ENCODE peak calls at places on chromosome 17, in six cellular contexts. One of them, this sample, is unnamed.

GRCh38 chr17:18933102-18934058 is 18.6 kb upstream of the SLC5A10 start:
- DNase-seq in neuronal stem cell: no peak
- DNase-seq in H9: no peak
- DNase-seq in H1: no peak
- DNase-seq in IMR-90: no peak
- DNase-seq in mesenchymal stem cell: no peak
- DNase-seq in this sample: no peak

GRCh38 chr17:79070266-79070880 is 4.3 kb upstream of the ENGASE start:
- DNase-seq in IMR-90: no peak
- DNase-seq in H9: no peak
- DNase-seq in neuronal stem cell: no peak
- DNase-seq in mesenchymal stem cell: no peak
- DNase-seq in H1: no peak
- DNase-seq in this sample: no peak

GRCh38 chr17:74098378-74099024 is 105.0 kb upstream of the RPL38 start:
- DNase-seq in H1: no peak
- DNase-seq in IMR-90: no peak
- DNase-seq in mesenchymal stem cell: no peak
- DNase-seq in neuronal stem cell: no peak
- DNase-seq in H9: no peak
- DNase-seq in this sample: no peak

GRCh38 chr17:60107526-60108257 is 29.0 kb upstream of the HEATR6 start:
- DNase-seq in H1: no peak
- DNase-seq in neuronal stem cell: no peak
- DNase-seq in mesenchymal stem cell: no peak
- DNase-seq in H9: no peak
- DNase-seq in IMR-90: no peak
- DNase-seq in this sample: no peak

GRCh38 chr17:13256545-13256944 is 238.7 kb upstream of the ELAC2 start:
- DNase-seq in neuronal stem cell: no peak
- DNase-seq in mesenchymal stem cell: no peak
- DNase-seq in H9: no peak
- DNase-seq in H1: no peak
- DNase-seq in IMR-90: no peak
- DNase-seq in this sample: peak

GRCh38 chr17:73591278-73592078 is 52.8 kb downstream of the SDK2 start:
- DNase-seq in mesenchymal stem cell: no peak
- DNase-seq in H1: no peak
- DNase-seq in IMR-90: no peak
- DNase-seq in H9: no peak
- DNase-seq in neuronal stem cell: no peak
- DNase-seq in this sample: peak

GRCh38 chr17:71460943-71461342 is 659.9 kb upstream of the SOX9 start:
- DNase-seq in H9: no peak
- DNase-seq in neuronal stem cell: no peak
- DNase-seq in IMR-90: peak
- DNase-seq in mesenchymal stem cell: peak
- DNase-seq in H1: peak
- DNase-seq in this sample: no peak

GRCh38 chr17:32142857-32143524 is 689 bp downstream of the RHOT1 start:
- DNase-seq in IMR-90: peak
- DNase-seq in H9: peak
- DNase-seq in neuronal stem cell: peak
- DNase-seq in H1: peak
- DNase-seq in mesenchymal stem cell: peak
- DNase-seq in this sample: peak

GRCh38 chr17:81713556-81714411 is 1.7 kb downstream of the SLC25A10 start:
- DNase-seq in H1: no peak
- DNase-seq in H9: no peak
- DNase-seq in mesenchymal stem cell: no peak
- DNase-seq in neuronal stem cell: no peak
- DNase-seq in IMR-90: no peak
- DNase-seq in this sample: peak

GRCh38 chr17:82187500-82187899 is 25.1 kb downstream of the CCDC57 start:
- DNase-seq in mesenchymal stem cell: no peak
- DNase-seq in neuronal stem cell: no peak
- DNase-seq in IMR-90: no peak
- DNase-seq in H1: no peak
- DNase-seq in H9: no peak
- DNase-seq in this sample: no peak

GRCh38 chr17:38729886-38730525 is at the start of gene CISD3:
- DNase-seq in IMR-90: peak
- DNase-seq in neuronal stem cell: peak
- DNase-seq in H1: peak
- DNase-seq in mesenchymal stem cell: peak
- DNase-seq in H9: peak
- DNase-seq in this sample: peak

GRCh38 chr17:30913955-30914354 is 7.8 kb upstream of the ADAP2 start:
- DNase-seq in H1: no peak
- DNase-seq in H9: no peak
- DNase-seq in IMR-90: no peak
- DNase-seq in neuronal stem cell: no peak
- DNase-seq in mesenchymal stem cell: no peak
- DNase-seq in this sample: no peak

GRCh38 chr17:35432176-35433074 is at the start of gene SLFN12:
- DNase-seq in neuronal stem cell: peak
- DNase-seq in mesenchymal stem cell: peak
- DNase-seq in IMR-90: peak
- DNase-seq in H1: peak
- DNase-seq in H9: peak
- DNase-seq in this sample: peak

GRCh38 chr17:39271546-39271945 is 45.8 kb upstream of the STAC2 start:
- DNase-seq in H9: no peak
- DNase-seq in H1: no peak
- DNase-seq in neuronal stem cell: no peak
- DNase-seq in mesenchymal stem cell: no peak
- DNase-seq in IMR-90: peak
- DNase-seq in this sample: no peak

GRCh38 chr17:9021985-9022552 is 759 bp downstream of the NTN1 start:
- DNase-seq in mesenchymal stem cell: peak
- DNase-seq in H1: peak
- DNase-seq in H9: peak
- DNase-seq in neuronal stem cell: peak
- DNase-seq in IMR-90: peak
- DNase-seq in this sample: no peak

GRCh38 chr17:45895969-45896793 is 1.8 kb downstream of the MAPT start:
- DNase-seq in mesenchymal stem cell: no peak
- DNase-seq in H1: peak
- DNase-seq in H9: no peak
- DNase-seq in IMR-90: no peak
- DNase-seq in neuronal stem cell: peak
- DNase-seq in this sample: no peak

DNA sequence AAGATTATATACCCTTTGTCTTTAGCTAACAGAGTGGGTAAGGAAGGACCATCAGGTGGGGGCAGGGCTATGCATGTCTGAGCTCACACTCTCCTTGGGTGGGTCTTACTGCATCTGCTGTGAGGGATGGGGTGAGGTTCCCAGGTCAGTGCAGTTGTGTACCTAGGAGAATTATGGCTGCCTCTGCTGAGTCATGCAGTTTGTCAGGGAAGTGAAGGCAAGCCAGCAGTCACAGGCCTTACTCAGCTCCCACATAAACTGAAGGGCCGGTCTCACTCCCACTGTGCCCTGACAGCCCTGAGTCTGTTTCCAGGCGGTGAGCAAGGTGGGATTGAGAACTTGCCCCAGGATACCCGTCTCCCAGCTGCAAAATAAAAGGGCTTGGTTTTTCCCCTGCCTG is 328.6 kb downstream of the MAP2K6 start:
- DNase-seq in mesenchymal stem cell: peak
- DNase-seq in IMR-90: peak
- DNase-seq in H1: no peak
- DNase-seq in neuronal stem cell: no peak
- DNase-seq in H9: no peak
- DNase-seq in this sample: no peak
- H2AFZ ChIP-seq in mesenchymal stem cell: no peak
- H2AFZ ChIP-seq in IMR-90: peak
- H2AFZ ChIP-seq in H1: no peak
- H2AFZ ChIP-seq in neuronal stem cell: peak
- H2AFZ ChIP-seq in H9: no peak
- H2AFZ ChIP-seq in this sample: no peak

GRCh38 chr17:5560361-5560988 is 23.8 kb downstream of the NLRP1 start:
- DNase-seq in mesenchymal stem cell: no peak
- DNase-seq in IMR-90: no peak
- DNase-seq in H9: no peak
- DNase-seq in H1: no peak
- DNase-seq in neuronal stem cell: no peak
- DNase-seq in this sample: no peak
- H2AK5ac ChIP-seq in mesenchymal stem cell: no peak
- H2AK5ac ChIP-seq in IMR-90: no peak
- H2AK5ac ChIP-seq in H9: no peak
- H2AK5ac ChIP-seq in H1: no peak
- H2AK5ac ChIP-seq in neuronal stem cell: no peak
- H2AK5ac ChIP-seq in this sample: no peak

GRCh38 chr17:6556121-6557039 is at the start of gene PITPNM3:
- DNase-seq in neuronal stem cell: no peak
- DNase-seq in IMR-90: no peak
- DNase-seq in mesenchymal stem cell: peak
- DNase-seq in H9: no peak
- DNase-seq in H1: peak
- DNase-seq in this sample: peak

GRCh38 chr17:6554336-6554735 is 2.0 kb downstream of the PITPNM3 start:
- DNase-seq in H9: no peak
- DNase-seq in neuronal stem cell: no peak
- DNase-seq in H1: no peak
- DNase-seq in IMR-90: no peak
- DNase-seq in mesenchymal stem cell: no peak
- DNase-seq in this sample: no peak

GRCh38 chr17:6554871-6555330 is 1.5 kb downstream of the PITPNM3 start:
- DNase-seq in H1: no peak
- DNase-seq in IMR-90: no peak
- DNase-seq in neuronal stem cell: no peak
- DNase-seq in H9: peak
- DNase-seq in mesenchymal stem cell: no peak
- DNase-seq in this sample: no peak

GRCh38 chr17:6557040-6557438 is 684 bp upstream of the PITPNM3 start:
- DNase-seq in H1: no peak
- DNase-seq in mesenchymal stem cell: no peak
- DNase-seq in H9: no peak
- DNase-seq in IMR-90: no peak
- DNase-seq in neuronal stem cell: no peak
- DNase-seq in this sample: no peak

DNA sequence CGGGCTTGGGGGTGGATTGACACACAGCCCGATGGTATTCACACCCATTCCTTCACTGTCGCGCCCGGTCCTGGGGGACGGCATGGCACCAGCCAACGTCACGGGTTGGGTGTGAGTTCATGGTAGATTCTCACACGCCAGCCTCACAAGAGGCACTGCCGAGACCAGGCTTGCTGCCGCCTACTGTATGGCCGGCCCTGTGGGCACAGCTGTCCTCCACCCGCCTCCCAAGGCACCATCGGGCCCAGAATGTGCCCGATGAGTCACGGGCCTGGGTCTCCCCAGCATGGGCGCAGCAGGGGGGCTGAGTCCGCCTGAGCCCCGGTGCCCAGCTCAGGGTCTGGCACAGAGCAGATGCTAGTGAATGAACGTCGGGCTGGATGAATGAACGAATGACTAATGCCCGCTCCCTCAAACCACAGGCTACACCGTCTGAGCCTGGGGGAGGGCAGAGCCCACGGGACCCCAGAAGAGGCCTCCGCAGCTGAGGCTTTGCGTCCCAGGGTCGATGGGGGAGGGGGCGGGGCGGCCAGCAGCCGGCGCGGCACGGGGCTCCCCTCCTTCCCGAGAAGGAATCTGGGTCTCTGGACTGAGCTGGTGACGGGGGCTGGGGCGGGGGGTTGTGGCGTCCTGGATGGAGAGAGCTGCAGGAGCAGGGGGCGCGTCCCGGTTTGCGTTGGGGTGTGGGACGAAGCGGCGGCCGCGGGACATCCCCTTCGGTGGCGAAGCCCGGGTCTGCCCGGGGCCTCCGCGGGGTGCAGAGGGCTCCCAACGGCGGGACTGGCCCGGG is 829 bp downstream of the PITPNM3 start:
- DNase-seq in IMR-90: peak
- DNase-seq in H9: peak
- DNase-seq in mesenchymal stem cell: peak
- DNase-seq in H1: peak
- DNase-seq in neuronal stem cell: peak
- DNase-seq in this sample: no peak
- H2AFZ ChIP-seq in IMR-90: peak
- H2AFZ ChIP-seq in H9: no peak
- H2AFZ ChIP-seq in mesenchymal stem cell: no peak
- H2AFZ ChIP-seq in H1: peak
- H2AFZ ChIP-seq in neuronal stem cell: peak
- H2AFZ ChIP-seq in this sample: peak

GRCh38 chr17:75152523-75152922 is 1.8 kb downstream of the JPT1 start:
- DNase-seq in IMR-90: peak
- DNase-seq in H9: no peak
- DNase-seq in neuronal stem cell: no peak
- DNase-seq in H1: no peak
- DNase-seq in mesenchymal stem cell: no peak
- DNase-seq in this sample: no peak

GRCh38 chr17:75153854-75154194 is 488 bp downstream of the JPT1 start:
- DNase-seq in neuronal stem cell: no peak
- DNase-seq in H1: no peak
- DNase-seq in mesenchymal stem cell: peak
- DNase-seq in IMR-90: no peak
- DNase-seq in H9: no peak
- DNase-seq in this sample: no peak

GRCh38 chr17:75154195-75155106 is at the start of gene JPT1:
- DNase-seq in IMR-90: peak
- DNase-seq in H9: peak
- DNase-seq in H1: peak
- DNase-seq in mesenchymal stem cell: peak
- DNase-seq in neuronal stem cell: peak
- DNase-seq in this sample: peak

GRCh38 chr17:75151893-75152292 is 2.4 kb downstream of the JPT1 start:
- DNase-seq in neuronal stem cell: no peak
- DNase-seq in H1: no peak
- DNase-seq in mesenchymal stem cell: peak
- DNase-seq in H9: no peak
- DNase-seq in IMR-90: peak
- DNase-seq in this sample: peak

DNA sequence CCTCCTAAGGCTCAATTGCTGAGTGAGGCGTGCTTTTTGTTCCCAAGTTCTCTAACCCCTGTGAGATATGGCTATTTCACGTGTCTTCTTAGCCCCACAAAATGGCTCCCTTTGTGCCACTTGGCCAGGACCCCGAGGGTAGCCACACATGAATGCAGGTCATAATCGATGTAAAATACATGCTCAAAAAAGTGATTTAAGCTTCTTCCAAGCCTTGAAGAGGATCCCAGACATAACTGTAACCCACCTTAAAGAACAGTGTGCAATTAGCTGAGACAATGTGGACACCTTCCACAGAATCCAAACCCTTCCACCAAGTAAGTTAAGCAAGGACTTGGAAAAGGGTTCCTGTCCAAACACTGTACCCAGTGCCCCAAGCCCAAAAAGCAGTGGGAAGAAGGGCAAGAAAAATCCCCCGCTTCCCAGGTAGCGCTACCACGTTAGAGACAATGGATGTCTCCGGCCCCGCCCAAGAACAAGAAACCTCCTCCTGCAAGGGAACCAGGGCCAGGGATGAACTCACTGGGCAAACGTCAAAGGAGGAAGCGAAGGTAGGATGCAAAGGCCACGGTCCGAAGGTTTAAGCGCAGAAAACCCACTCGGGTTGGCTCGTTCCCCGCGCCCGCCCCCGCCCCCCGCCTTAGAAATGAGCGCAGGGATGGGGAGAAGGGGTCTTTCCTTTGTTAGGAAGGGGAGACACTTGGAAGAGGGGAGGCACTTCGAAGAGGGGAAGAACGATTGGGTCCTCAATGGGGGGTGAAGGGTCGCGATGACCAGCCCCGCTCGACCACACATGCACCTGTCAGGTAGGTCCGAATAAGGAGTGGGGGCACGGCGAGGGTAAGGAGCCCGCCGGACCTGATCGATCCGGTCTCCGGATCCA is 1.1 kb downstream of the JPT1 start:
- DNase-seq in neuronal stem cell: no peak
- DNase-seq in H9: peak
- DNase-seq in IMR-90: peak
- DNase-seq in H1: no peak
- DNase-seq in mesenchymal stem cell: peak
- DNase-seq in this sample: no peak
- H2AK5ac ChIP-seq in neuronal stem cell: peak
- H2AK5ac ChIP-seq in H9: no peak
- H2AK5ac ChIP-seq in IMR-90: peak
- H2AK5ac ChIP-seq in H1: peak
- H2AK5ac ChIP-seq in mesenchymal stem cell: no peak
- H2AK5ac ChIP-seq in this sample: peak